ENCODE peak calls at places on chromosomes 13 and 19, in six cellular contexts. One of them, this sample, is unnamed.

GRCh38 chr19:34972163-34972705 is 8.2 kb upstream of the ZNF792 start:
- DNase-seq in ovary: no peak
- DNase-seq in cardiac muscle cell: no peak
- DNase-seq in amniotic stem cell: no peak
- DNase-seq in HS-5: no peak
- DNase-seq in NCI-H1436: no peak
- DNase-seq in this sample: no peak

GRCh38 chr19:38228491-38229439 is 4.7 kb upstream of the DPF1 start:
- DNase-seq in cardiac muscle cell: peak
- DNase-seq in ovary: no peak
- DNase-seq in NCI-H1436: peak
- DNase-seq in HS-5: no peak
- DNase-seq in amniotic stem cell: no peak
- DNase-seq in this sample: no peak

GRCh38 chr13:94710881-94711560 is 1.3 kb downstream of the SOX21 start:
- DNase-seq in amniotic stem cell: no peak
- DNase-seq in cardiac muscle cell: no peak
- DNase-seq in ovary: no peak
- DNase-seq in NCI-H1436: peak
- DNase-seq in HS-5: no peak
- DNase-seq in this sample: peak

GRCh38 chr13:22110368-22110767 is 439.5 kb downstream of the FGF9 start:
- DNase-seq in ovary: no peak
- DNase-seq in cardiac muscle cell: no peak
- DNase-seq in amniotic stem cell: no peak
- DNase-seq in NCI-H1436: no peak
- DNase-seq in HS-5: no peak
- DNase-seq in this sample: no peak

GRCh38 chr13:40336228-40337221 is 329.9 kb downstream of the FOXO1 start:
- DNase-seq in HS-5: no peak
- DNase-seq in NCI-H1436: no peak
- DNase-seq in ovary: no peak
- DNase-seq in cardiac muscle cell: no peak
- DNase-seq in amniotic stem cell: no peak
- DNase-seq in this sample: peak

GRCh38 chr13:42497798-42498197 is 76.2 kb upstream of the TNFSF11 start:
- DNase-seq in HS-5: peak
- DNase-seq in cardiac muscle cell: no peak
- DNase-seq in ovary: no peak
- DNase-seq in amniotic stem cell: no peak
- DNase-seq in NCI-H1436: no peak
- DNase-seq in this sample: peak

GRCh38 chr19:41416194-41416674 is 10.9 kb downstream of the B3GNT8 start:
- DNase-seq in ovary: no peak
- DNase-seq in HS-5: no peak
- DNase-seq in NCI-H1436: no peak
- DNase-seq in cardiac muscle cell: no peak
- DNase-seq in amniotic stem cell: no peak
- DNase-seq in this sample: no peak

GRCh38 chr19:29576761-29577661 is 29.1 kb upstream of the POP4 start:
- DNase-seq in ovary: no peak
- DNase-seq in cardiac muscle cell: no peak
- DNase-seq in amniotic stem cell: no peak
- DNase-seq in HS-5: no peak
- DNase-seq in NCI-H1436: no peak
- DNase-seq in this sample: no peak

GRCh38 chr13:24306632-24307031 is 2.7 kb upstream of the C1QTNF9 start:
- DNase-seq in HS-5: peak
- DNase-seq in cardiac muscle cell: no peak
- DNase-seq in ovary: no peak
- DNase-seq in amniotic stem cell: peak
- DNase-seq in NCI-H1436: no peak
- DNase-seq in this sample: no peak

GRCh38 chr19:48308695-48309586 is 16.4 kb upstream of the EMP3 start:
- DNase-seq in amniotic stem cell: no peak
- DNase-seq in cardiac muscle cell: peak
- DNase-seq in NCI-H1436: no peak
- DNase-seq in ovary: no peak
- DNase-seq in HS-5: no peak
- DNase-seq in this sample: peak

GRCh38 chr13:111639994-111640393 is 319.6 kb downstream of the TEX29 start:
- DNase-seq in ovary: no peak
- DNase-seq in HS-5: no peak
- DNase-seq in NCI-H1436: no peak
- DNase-seq in amniotic stem cell: no peak
- DNase-seq in cardiac muscle cell: no peak
- DNase-seq in this sample: no peak

GRCh38 chr13:95002968-95003813 is 290.8 kb upstream of the SOX21 start:
- DNase-seq in HS-5: no peak
- DNase-seq in NCI-H1436: peak
- DNase-seq in amniotic stem cell: no peak
- DNase-seq in cardiac muscle cell: peak
- DNase-seq in ovary: no peak
- DNase-seq in this sample: peak

GRCh38 chr19:55647732-55648656 is at the start of gene CCDC106:
- DNase-seq in HS-5: no peak
- DNase-seq in NCI-H1436: peak
- DNase-seq in cardiac muscle cell: peak
- DNase-seq in amniotic stem cell: no peak
- DNase-seq in ovary: peak
- DNase-seq in this sample: no peak

GRCh38 chr13:65889368-65889767 is 1340.8 kb downstream of the PCDH9 start:
- DNase-seq in amniotic stem cell: no peak
- DNase-seq in ovary: no peak
- DNase-seq in cardiac muscle cell: no peak
- DNase-seq in NCI-H1436: no peak
- DNase-seq in HS-5: no peak
- DNase-seq in this sample: no peak

GRCh38 chr19:41845051-41845590 is 279 bp downstream of the DMRTC2 start:
- DNase-seq in amniotic stem cell: no peak
- DNase-seq in ovary: no peak
- DNase-seq in HS-5: no peak
- DNase-seq in cardiac muscle cell: no peak
- DNase-seq in NCI-H1436: no peak
- DNase-seq in this sample: no peak

GRCh38 chr19:17089238-17089637 is 13.7 kb downstream of the MYO9B start:
- DNase-seq in amniotic stem cell: no peak
- DNase-seq in ovary: no peak
- DNase-seq in HS-5: no peak
- DNase-seq in NCI-H1436: no peak
- DNase-seq in cardiac muscle cell: no peak
- DNase-seq in this sample: no peak

GRCh38 chr19:48858984-48859710 is 9.3 kb downstream of the PLEKHA4 start:
- DNase-seq in NCI-H1436: peak
- DNase-seq in cardiac muscle cell: no peak
- DNase-seq in amniotic stem cell: no peak
- DNase-seq in HS-5: no peak
- DNase-seq in ovary: peak
- DNase-seq in this sample: no peak

GRCh38 chr19:42216653-42217521 is 590 bp downstream of the DEDD2 start:
- DNase-seq in HS-5: no peak
- DNase-seq in cardiac muscle cell: peak
- DNase-seq in amniotic stem cell: no peak
- DNase-seq in NCI-H1436: no peak
- DNase-seq in ovary: peak
- DNase-seq in this sample: no peak

GRCh38 chr19:4896372-4896771 is 6.3 kb downstream of the ARRDC5 start:
- DNase-seq in HS-5: peak
- DNase-seq in ovary: no peak
- DNase-seq in NCI-H1436: no peak
- DNase-seq in cardiac muscle cell: no peak
- DNase-seq in amniotic stem cell: no peak
- DNase-seq in this sample: no peak

GRCh38 chr19:18063463-18063862 is 23.3 kb downstream of the IL12RB1 start:
- DNase-seq in ovary: no peak
- DNase-seq in HS-5: no peak
- DNase-seq in NCI-H1436: no peak
- DNase-seq in cardiac muscle cell: peak
- DNase-seq in amniotic stem cell: no peak
- DNase-seq in this sample: no peak

GRCh38 chr13:100533588-100534041 is 55.0 kb downstream of the GGACT start:
- DNase-seq in NCI-H1436: no peak
- DNase-seq in HS-5: no peak
- DNase-seq in ovary: no peak
- DNase-seq in cardiac muscle cell: no peak
- DNase-seq in amniotic stem cell: no peak
- DNase-seq in this sample: no peak

GRCh38 chr19:54287456-54287855 is 6.5 kb upstream of the LILRB2 start:
- DNase-seq in amniotic stem cell: no peak
- DNase-seq in ovary: no peak
- DNase-seq in cardiac muscle cell: no peak
- DNase-seq in NCI-H1436: no peak
- DNase-seq in HS-5: peak
- DNase-seq in this sample: no peak

GRCh38 chr19:41324231-41324702 is 14.3 kb downstream of the CCDC97 start:
- DNase-seq in ovary: no peak
- DNase-seq in HS-5: no peak
- DNase-seq in cardiac muscle cell: no peak
- DNase-seq in NCI-H1436: no peak
- DNase-seq in amniotic stem cell: no peak
- DNase-seq in this sample: no peak

GRCh38 chr13:112446347-112446861 is 70.2 kb downstream of the SPACA7 start:
- DNase-seq in cardiac muscle cell: no peak
- DNase-seq in NCI-H1436: no peak
- DNase-seq in HS-5: no peak
- DNase-seq in ovary: no peak
- DNase-seq in amniotic stem cell: no peak
- DNase-seq in this sample: no peak

GRCh38 chr13:84358601-84359000 is 476.3 kb upstream of the SLITRK1 start:
- DNase-seq in ovary: no peak
- DNase-seq in HS-5: no peak
- DNase-seq in amniotic stem cell: no peak
- DNase-seq in NCI-H1436: no peak
- DNase-seq in cardiac muscle cell: no peak
- DNase-seq in this sample: no peak

GRCh38 chr13:52128714-52129700 is at the start of gene NEK5:
- DNase-seq in NCI-H1436: peak
- DNase-seq in cardiac muscle cell: peak
- DNase-seq in ovary: peak
- DNase-seq in amniotic stem cell: peak
- DNase-seq in HS-5: no peak
- DNase-seq in this sample: peak

GRCh38 chr19:49106648-49107135 is 7.5 kb upstream of the LIN7B start:
- DNase-seq in cardiac muscle cell: peak
- DNase-seq in HS-5: no peak
- DNase-seq in ovary: no peak
- DNase-seq in NCI-H1436: no peak
- DNase-seq in amniotic stem cell: no peak
- DNase-seq in this sample: peak

GRCh38 chr19:18646535-18647370 is 9.9 kb downstream of the KLHL26 start:
- DNase-seq in cardiac muscle cell: no peak
- DNase-seq in ovary: no peak
- DNase-seq in NCI-H1436: peak
- DNase-seq in amniotic stem cell: no peak
- DNase-seq in HS-5: no peak
- DNase-seq in this sample: no peak

GRCh38 chr13:108897955-108898354 is 268.5 kb downstream of the MYO16 start:
- DNase-seq in NCI-H1436: no peak
- DNase-seq in ovary: no peak
- DNase-seq in amniotic stem cell: no peak
- DNase-seq in HS-5: no peak
- DNase-seq in cardiac muscle cell: no peak
- DNase-seq in this sample: peak

GRCh38 chr19:46624958-46625661 is at the start of gene PTGIR:
- DNase-seq in HS-5: peak
- DNase-seq in cardiac muscle cell: no peak
- DNase-seq in NCI-H1436: no peak
- DNase-seq in ovary: no peak
- DNase-seq in amniotic stem cell: no peak
- DNase-seq in this sample: no peak

GRCh38 chr13:33640832-33641231 is 177.1 kb upstream of the RFC3 start:
- DNase-seq in NCI-H1436: no peak
- DNase-seq in HS-5: no peak
- DNase-seq in amniotic stem cell: no peak
- DNase-seq in ovary: no peak
- DNase-seq in cardiac muscle cell: no peak
- DNase-seq in this sample: no peak

GRCh38 chr19:5893907-5894703 is 9.5 kb downstream of the NDUFA11 start:
- DNase-seq in HS-5: no peak
- DNase-seq in ovary: no peak
- DNase-seq in cardiac muscle cell: peak
- DNase-seq in amniotic stem cell: no peak
- DNase-seq in NCI-H1436: no peak
- DNase-seq in this sample: no peak

GRCh38 chr19:31356587-31357314 is 7.5 kb upstream of the TSHZ3 start:
- DNase-seq in NCI-H1436: no peak
- DNase-seq in cardiac muscle cell: peak
- DNase-seq in ovary: no peak
- DNase-seq in amniotic stem cell: no peak
- DNase-seq in HS-5: no peak
- DNase-seq in this sample: no peak

GRCh38 chr19:58317481-58318072 is 9.2 kb upstream of the ZSCAN22 start:
- DNase-seq in amniotic stem cell: peak
- DNase-seq in ovary: no peak
- DNase-seq in cardiac muscle cell: peak
- DNase-seq in NCI-H1436: no peak
- DNase-seq in HS-5: no peak
- DNase-seq in this sample: peak

GRCh38 chr19:34232566-34233481 is 21.5 kb upstream of the GARRE1 start:
- DNase-seq in NCI-H1436: no peak
- DNase-seq in HS-5: peak
- DNase-seq in amniotic stem cell: peak
- DNase-seq in cardiac muscle cell: no peak
- DNase-seq in ovary: peak
- DNase-seq in this sample: no peak

GRCh38 chr19:18651300-18651699 is 14.5 kb downstream of the KLHL26 start:
- DNase-seq in amniotic stem cell: no peak
- DNase-seq in NCI-H1436: no peak
- DNase-seq in HS-5: no peak
- DNase-seq in ovary: no peak
- DNase-seq in cardiac muscle cell: no peak
- DNase-seq in this sample: no peak

GRCh38 chr19:54229146-54229545 is 6.3 kb upstream of the LILRB3 start:
- DNase-seq in cardiac muscle cell: no peak
- DNase-seq in ovary: no peak
- DNase-seq in amniotic stem cell: no peak
- DNase-seq in NCI-H1436: no peak
- DNase-seq in HS-5: no peak
- DNase-seq in this sample: no peak